ENCODE peak calls at places on chromosomes 11 and 22, in eight cellular contexts. L is IMR-90, P is hepatic stellate cell, S is upper lobe of right lung, G is A549, W is head of caudate nucleus, D is HS-5, X is GOT3. J is an unnamed sample.

GRCh38 chr11:113174862-113175261 is 139.5 kb upstream of the TTC12 start:
- DNase-seq in L (no peak), P (no peak), S (no peak), G (no peak), W (no peak), D (no peak), X (no peak), J (no peak)

GRCh38 chr22:17906978-17907730 is 117.2 kb downstream of the MICAL3 start:
- DNase-seq in L (no peak), P (no peak), S (no peak), G (no peak), W (no peak), D (no peak), X (no peak), J (no peak)

GRCh38 chr11:1750481-1750839 is at the start of gene IFITM10:
- DNase-seq in L (no peak), P (peak), S (no peak), G (no peak), W (peak), D (no peak), X (no peak), J (no peak)

GRCh38 chr22:22030493-22031182 is 48.1 kb upstream of the TOP3B start:
- DNase-seq in L (peak), P (peak), S (no peak), G (peak), W (no peak), D (no peak), X (no peak), J (no peak)

GRCh38 chr11:76888989-76889388 is 28.3 kb downstream of the ACER3 start:
- DNase-seq in L (peak), P (no peak), S (no peak), G (no peak), W (no peak), D (no peak), X (no peak), J (no peak)

GRCh38 chr11:70928854-70929598 is 323.4 kb downstream of the SHANK2 start:
- DNase-seq in L (no peak), P (no peak), S (no peak), G (no peak), W (no peak), D (no peak), X (no peak), J (no peak)

GRCh38 chr22:24937114-24937513 is 9.4 kb downstream of the LHFPL7 start:
- DNase-seq in L (no peak), P (no peak), S (no peak), G (no peak), W (no peak), D (no peak), X (no peak), J (no peak)

GRCh38 chr11:44564198-44564597 is 1.3 kb upstream of the CD82 start:
- DNase-seq in L (peak), P (no peak), S (no peak), G (no peak), W (no peak), D (no peak), X (no peak), J (no peak)

GRCh38 chr22:20994902-20995241 is 7.0 kb downstream of the THAP7 start:
- DNase-seq in L (no peak), P (no peak), S (no peak), G (no peak), W (no peak), D (no peak), X (no peak), J (no peak)

GRCh38 chr11:1012740-1013627 is 23.5 kb downstream of the MUC6 start:
- DNase-seq in L (no peak), P (no peak), S (no peak), G (no peak), W (no peak), D (no peak), X (no peak), J (no peak)